ENCODE peak calls at places on chromosomes 11 and 22, in seven cellular contexts. One of them, this sample, is unnamed.

GRCh38 chr11:105838668-105839403 is 183.2 kb downstream of the MSANTD4 start:
- DNase-seq in C1 segment of cervical spinal cord: no peak
- DNase-seq in SW480: peak
- DNase-seq in B cell: no peak
- DNase-seq in left ventricle myocardium inferior: no peak
- DNase-seq in nucleus accumbens: no peak
- DNase-seq in GM10248: no peak
- DNase-seq in this sample: no peak

GRCh38 chr11:121344824-121345223 is 52.3 kb downstream of the SC5D start:
- DNase-seq in C1 segment of cervical spinal cord: no peak
- DNase-seq in SW480: no peak
- DNase-seq in B cell: no peak
- DNase-seq in left ventricle myocardium inferior: no peak
- DNase-seq in nucleus accumbens: no peak
- DNase-seq in GM10248: no peak
- DNase-seq in this sample: no peak

GRCh38 chr22:17350292-17350691 is 19.0 kb upstream of the CECR2 start:
- DNase-seq in C1 segment of cervical spinal cord: no peak
- DNase-seq in SW480: no peak
- DNase-seq in B cell: no peak
- DNase-seq in left ventricle myocardium inferior: no peak
- DNase-seq in nucleus accumbens: no peak
- DNase-seq in GM10248: no peak
- DNase-seq in this sample: no peak

GRCh38 chr11:41056892-41057569 is 402.4 kb downstream of the LRRC4C start:
- DNase-seq in C1 segment of cervical spinal cord: no peak
- DNase-seq in SW480: no peak
- DNase-seq in B cell: no peak
- DNase-seq in left ventricle myocardium inferior: no peak
- DNase-seq in nucleus accumbens: no peak
- DNase-seq in GM10248: no peak
- DNase-seq in this sample: no peak

GRCh38 chr11:119483341-119483880 is 60.4 kb upstream of the THY1 start:
- DNase-seq in C1 segment of cervical spinal cord: no peak
- DNase-seq in SW480: no peak
- DNase-seq in B cell: no peak
- DNase-seq in left ventricle myocardium inferior: no peak
- DNase-seq in nucleus accumbens: no peak
- DNase-seq in GM10248: no peak
- DNase-seq in this sample: no peak

GRCh38 chr22:19824197-19825015 is 30.3 kb downstream of the GNB1L start:
- DNase-seq in C1 segment of cervical spinal cord: no peak
- DNase-seq in SW480: no peak
- DNase-seq in B cell: no peak
- DNase-seq in left ventricle myocardium inferior: no peak
- DNase-seq in nucleus accumbens: no peak
- DNase-seq in GM10248: no peak
- DNase-seq in this sample: peak

GRCh38 chr11:14448229-14448628 is 51.4 kb downstream of the COPB1 start:
- DNase-seq in C1 segment of cervical spinal cord: no peak
- DNase-seq in SW480: no peak
- DNase-seq in B cell: no peak
- DNase-seq in left ventricle myocardium inferior: no peak
- DNase-seq in nucleus accumbens: no peak
- DNase-seq in GM10248: no peak
- DNase-seq in this sample: no peak

GRCh38 chr11:34516247-34517040 is 2.9 kb upstream of the ELF5 start:
- DNase-seq in C1 segment of cervical spinal cord: no peak
- DNase-seq in SW480: no peak
- DNase-seq in B cell: no peak
- DNase-seq in left ventricle myocardium inferior: no peak
- DNase-seq in nucleus accumbens: no peak
- DNase-seq in GM10248: no peak
- DNase-seq in this sample: no peak

GRCh38 chr22:44107341-44107740 is 73.4 kb upstream of the PARVG start:
- DNase-seq in C1 segment of cervical spinal cord: no peak
- DNase-seq in SW480: no peak
- DNase-seq in B cell: no peak
- DNase-seq in left ventricle myocardium inferior: no peak
- DNase-seq in nucleus accumbens: no peak
- DNase-seq in GM10248: no peak
- DNase-seq in this sample: no peak

GRCh38 chr22:18110944-18111758 is 542 bp downstream of the TUBA8 start:
- DNase-seq in C1 segment of cervical spinal cord: no peak
- DNase-seq in SW480: no peak
- DNase-seq in B cell: no peak
- DNase-seq in left ventricle myocardium inferior: no peak
- DNase-seq in nucleus accumbens: no peak
- DNase-seq in GM10248: no peak
- DNase-seq in this sample: no peak

GRCh38 chr11:77165066-77165465 is 37.0 kb downstream of the MYO7A start:
- DNase-seq in C1 segment of cervical spinal cord: no peak
- DNase-seq in SW480: no peak
- DNase-seq in B cell: no peak
- DNase-seq in left ventricle myocardium inferior: no peak
- DNase-seq in nucleus accumbens: no peak
- DNase-seq in GM10248: no peak
- DNase-seq in this sample: no peak

GRCh38 chr11:102343789-102344188 is 3.2 kb upstream of the BIRC2 start:
- DNase-seq in C1 segment of cervical spinal cord: no peak
- DNase-seq in SW480: no peak
- DNase-seq in B cell: no peak
- DNase-seq in left ventricle myocardium inferior: no peak
- DNase-seq in nucleus accumbens: no peak
- DNase-seq in GM10248: no peak
- DNase-seq in this sample: no peak

GRCh38 chr22:21108379-21109115 is 62.8 kb downstream of the LRRC74B start:
- DNase-seq in C1 segment of cervical spinal cord: no peak
- DNase-seq in SW480: no peak
- DNase-seq in B cell: no peak
- DNase-seq in left ventricle myocardium inferior: no peak
- DNase-seq in nucleus accumbens: no peak
- DNase-seq in GM10248: no peak
- DNase-seq in this sample: no peak

GRCh38 chr22:40426671-40427070 is 56.3 kb downstream of the SGSM3 start:
- DNase-seq in C1 segment of cervical spinal cord: peak
- DNase-seq in SW480: no peak
- DNase-seq in B cell: no peak
- DNase-seq in left ventricle myocardium inferior: no peak
- DNase-seq in nucleus accumbens: peak
- DNase-seq in GM10248: no peak
- DNase-seq in this sample: no peak

GRCh38 chr22:49672013-49672516 is 155.6 kb downstream of the BRD1 start:
- DNase-seq in C1 segment of cervical spinal cord: no peak
- DNase-seq in SW480: no peak
- DNase-seq in B cell: no peak
- DNase-seq in left ventricle myocardium inferior: no peak
- DNase-seq in nucleus accumbens: no peak
- DNase-seq in GM10248: no peak
- DNase-seq in this sample: no peak

GRCh38 chr11:104442320-104442719 is 278.4 kb upstream of the PDGFD start:
- DNase-seq in C1 segment of cervical spinal cord: no peak
- DNase-seq in SW480: no peak
- DNase-seq in B cell: no peak
- DNase-seq in left ventricle myocardium inferior: no peak
- DNase-seq in nucleus accumbens: no peak
- DNase-seq in GM10248: no peak
- DNase-seq in this sample: peak

GRCh38 chr11:38481391-38481790 is 1883.4 kb upstream of the RAG2 start:
- DNase-seq in C1 segment of cervical spinal cord: no peak
- DNase-seq in SW480: no peak
- DNase-seq in B cell: no peak
- DNase-seq in left ventricle myocardium inferior: no peak
- DNase-seq in nucleus accumbens: no peak
- DNase-seq in GM10248: no peak
- DNase-seq in this sample: no peak

GRCh38 chr22:25112538-25113253 is 87.0 kb upstream of the CRYBB3 start:
- DNase-seq in C1 segment of cervical spinal cord: no peak
- DNase-seq in SW480: no peak
- DNase-seq in B cell: no peak
- DNase-seq in left ventricle myocardium inferior: no peak
- DNase-seq in nucleus accumbens: no peak
- DNase-seq in GM10248: no peak
- DNase-seq in this sample: no peak

GRCh38 chr22:17729561-17729960 is 44.7 kb downstream of the BID start:
- DNase-seq in C1 segment of cervical spinal cord: no peak
- DNase-seq in SW480: no peak
- DNase-seq in B cell: no peak
- DNase-seq in left ventricle myocardium inferior: no peak
- DNase-seq in nucleus accumbens: no peak
- DNase-seq in GM10248: no peak
- DNase-seq in this sample: no peak

GRCh38 chr11:124876818-124877630 is 11.8 kb downstream of the ROBO3 start:
- DNase-seq in C1 segment of cervical spinal cord: no peak
- DNase-seq in SW480: no peak
- DNase-seq in B cell: no peak
- DNase-seq in left ventricle myocardium inferior: no peak
- DNase-seq in nucleus accumbens: no peak
- DNase-seq in GM10248: peak
- DNase-seq in this sample: no peak

GRCh38 chr11:128686045-128686741 is 7.7 kb upstream of the FLI1 start:
- DNase-seq in C1 segment of cervical spinal cord: no peak
- DNase-seq in SW480: no peak
- DNase-seq in B cell: peak
- DNase-seq in left ventricle myocardium inferior: no peak
- DNase-seq in nucleus accumbens: no peak
- DNase-seq in GM10248: peak
- DNase-seq in this sample: no peak

GRCh38 chr11:132248585-132248984 is 878.2 kb downstream of the NTM start:
- DNase-seq in C1 segment of cervical spinal cord: no peak
- DNase-seq in SW480: no peak
- DNase-seq in B cell: no peak
- DNase-seq in left ventricle myocardium inferior: no peak
- DNase-seq in nucleus accumbens: no peak
- DNase-seq in GM10248: no peak
- DNase-seq in this sample: no peak

GRCh38 chr11:102487214-102487613 is 34.6 kb upstream of the TMEM123 start:
- DNase-seq in C1 segment of cervical spinal cord: no peak
- DNase-seq in SW480: no peak
- DNase-seq in B cell: no peak
- DNase-seq in left ventricle myocardium inferior: no peak
- DNase-seq in nucleus accumbens: no peak
- DNase-seq in GM10248: no peak
- DNase-seq in this sample: peak

GRCh38 chr11:31800398-31801265 is 10.5 kb downstream of the PAX6 start:
- DNase-seq in C1 segment of cervical spinal cord: no peak
- DNase-seq in SW480: no peak
- DNase-seq in B cell: peak
- DNase-seq in left ventricle myocardium inferior: no peak
- DNase-seq in nucleus accumbens: no peak
- DNase-seq in GM10248: peak
- DNase-seq in this sample: no peak

GRCh38 chr22:35230839-35231584 is 26.3 kb upstream of the HMGXB4 start:
- DNase-seq in C1 segment of cervical spinal cord: no peak
- DNase-seq in SW480: no peak
- DNase-seq in B cell: no peak
- DNase-seq in left ventricle myocardium inferior: no peak
- DNase-seq in nucleus accumbens: no peak
- DNase-seq in GM10248: no peak
- DNase-seq in this sample: peak

GRCh38 chr11:61076506-61077304 is 25.6 kb upstream of the CD5 start:
- DNase-seq in C1 segment of cervical spinal cord: no peak
- DNase-seq in SW480: no peak
- DNase-seq in B cell: no peak
- DNase-seq in left ventricle myocardium inferior: no peak
- DNase-seq in nucleus accumbens: no peak
- DNase-seq in GM10248: no peak
- DNase-seq in this sample: no peak

GRCh38 chr22:38026130-38027111 is 30.8 kb upstream of the PICK1 start:
- DNase-seq in C1 segment of cervical spinal cord: no peak
- DNase-seq in SW480: no peak
- DNase-seq in B cell: no peak
- DNase-seq in left ventricle myocardium inferior: no peak
- DNase-seq in nucleus accumbens: no peak
- DNase-seq in GM10248: no peak
- DNase-seq in this sample: no peak

GRCh38 chr22:25334091-25334490 is 114.7 kb downstream of the CRYBB2 start:
- DNase-seq in C1 segment of cervical spinal cord: no peak
- DNase-seq in SW480: no peak
- DNase-seq in B cell: peak
- DNase-seq in left ventricle myocardium inferior: peak
- DNase-seq in nucleus accumbens: no peak
- DNase-seq in GM10248: peak
- DNase-seq in this sample: peak

GRCh38 chr11:43573233-43573632 is 107.3 kb upstream of the HSD17B12 start:
- DNase-seq in C1 segment of cervical spinal cord: no peak
- DNase-seq in SW480: peak
- DNase-seq in B cell: no peak
- DNase-seq in left ventricle myocardium inferior: no peak
- DNase-seq in nucleus accumbens: no peak
- DNase-seq in GM10248: peak
- DNase-seq in this sample: peak

GRCh38 chr22:44443641-44444235 is 54.3 kb downstream of the RTL6 start:
- DNase-seq in C1 segment of cervical spinal cord: no peak
- DNase-seq in SW480: no peak
- DNase-seq in B cell: no peak
- DNase-seq in left ventricle myocardium inferior: no peak
- DNase-seq in nucleus accumbens: no peak
- DNase-seq in GM10248: no peak
- DNase-seq in this sample: no peak

GRCh38 chr11:87082590-87082989 is 44.9 kb downstream of the TMEM135 start:
- DNase-seq in C1 segment of cervical spinal cord: no peak
- DNase-seq in SW480: no peak
- DNase-seq in B cell: no peak
- DNase-seq in left ventricle myocardium inferior: no peak
- DNase-seq in nucleus accumbens: no peak
- DNase-seq in GM10248: no peak
- DNase-seq in this sample: no peak

GRCh38 chr11:16607675-16608644 is 130.5 kb upstream of the C11orf58 start:
- DNase-seq in C1 segment of cervical spinal cord: peak
- DNase-seq in SW480: peak
- DNase-seq in B cell: no peak
- DNase-seq in left ventricle myocardium inferior: peak
- DNase-seq in nucleus accumbens: no peak
- DNase-seq in GM10248: peak
- DNase-seq in this sample: no peak

GRCh38 chr11:4064278-4064955 is 30.2 kb upstream of the RRM1 start:
- DNase-seq in C1 segment of cervical spinal cord: no peak
- DNase-seq in SW480: no peak
- DNase-seq in B cell: no peak
- DNase-seq in left ventricle myocardium inferior: no peak
- DNase-seq in nucleus accumbens: no peak
- DNase-seq in GM10248: no peak
- DNase-seq in this sample: no peak

GRCh38 chr11:107705027-107705426 is 6.8 kb downstream of the SLN start:
- DNase-seq in C1 segment of cervical spinal cord: no peak
- DNase-seq in SW480: peak
- DNase-seq in B cell: no peak
- DNase-seq in left ventricle myocardium inferior: no peak
- DNase-seq in nucleus accumbens: no peak
- DNase-seq in GM10248: no peak
- DNase-seq in this sample: peak

GRCh38 chr11:69208190-69209037 is 52.7 kb downstream of the SMIM38 start:
- DNase-seq in C1 segment of cervical spinal cord: no peak
- DNase-seq in SW480: no peak
- DNase-seq in B cell: no peak
- DNase-seq in left ventricle myocardium inferior: no peak
- DNase-seq in nucleus accumbens: no peak
- DNase-seq in GM10248: no peak
- DNase-seq in this sample: no peak

This sample was measured in MV-4-11.